ENCODE peak calls at places on chromosome 6, in five cellular contexts. M is left cardiac atrium; X is PC-3; F is activated naive CD8-positive, alpha-beta T cell treated with anti-CD3 and anti-CD28 coated beads, Interleukin-2, amount 10 ng/mL, durations not matched to agents 7 days and 5 days; E is activated CD8-positive, alpha-beta T cell treated with anti-CD3 and anti-CD28 coated beads for 36 hours. A is an unnamed sample.

GRCh38 chr6:111228094-111228493 is 140.8 kb downstream of the SLC16A10 start:
- ATAC-seq in X (peak), E (no peak), M (no peak), F (no peak), A (no peak)

GRCh38 chr6:228881-229651 is 63.2 kb upstream of the DUSP22 start:
- ATAC-seq in E (no peak), M (no peak), X (no peak), F (no peak), A (no peak)

GRCh38 chr6:32244270-32244669 is 20.4 kb upstream of the NOTCH4 start:
- ATAC-seq in X (no peak), E (no peak), M (no peak), F (no peak), A (no peak)

GRCh38 chr6:15042938-15043337 is 202.9 kb upstream of the JARID2 start:
- ATAC-seq in X (no peak), M (no peak), F (no peak), E (no peak), A (no peak)

GRCh38 chr6:31952140-31952805 is 6.4 kb downstream of the CFB start:
- ATAC-seq in X (peak), F (peak), M (peak), E (peak), A (peak)

GRCh38 chr6:44285552-44286284 is 15.5 kb downstream of the TMEM151B start:
- ATAC-seq in M (no peak), F (no peak), X (no peak), E (no peak), A (no peak)

GRCh38 chr6:109292420-109292819 is 89.8 kb downstream of the CD164 start:
- ATAC-seq in E (no peak), F (no peak), X (no peak), M (peak), A (no peak)

GRCh38 chr6:116386581-116387299 is 16.0 kb downstream of the DSE start:
- ATAC-seq in M (peak), F (no peak), E (peak), X (peak), A (peak)

GRCh38 chr6:4374231-4374630 is 238.9 kb upstream of the ECI2 start:
- ATAC-seq in F (no peak), X (no peak), E (no peak), M (no peak), A (no peak)

A was measured in activated T-helper 17 cell treated with anti-CD3 and anti-CD28 coated beads, Interleukin-2, amount 50 U/mL, for 72 hours.